ENCODE peak calls at places on chromosomes 2 and 18, in six cellular contexts. Z is lung, I is adrenal gland, B is lower lobe of right lung, R is ovary, M is upper lobe of right lung. U is an unnamed sample.

GRCh38 chr18:38450876-38451275 is 885.3 kb upstream of the CELF4 start:
- DNase-seq in M (no peak), B (no peak), I (no peak), Z (no peak), R (no peak), U (no peak)

GRCh38 chr18:30088238-30088637 is 954.3 kb downstream of the DSC3 start:
- DNase-seq in B (no peak), R (no peak), I (no peak), Z (no peak), M (no peak), U (no peak)

GRCh38 chr2:43075906-43076585 is 150.4 kb downstream of the ZFP36L2 start:
- DNase-seq in I (peak; percentile 91), R (peak; percentile 57), B (no peak), Z (no peak), M (no peak), U (peak; percentile 73)

GRCh38 chr2:64649626-64650025 is 4.1 kb downstream of the SERTAD2 start:
- DNase-seq in I (peak; percentile 24), Z (peak; percentile 44), M (no peak), R (no peak), B (no peak), U (no peak)

GRCh38 chr2:231170058-231170457 is 28.4 kb upstream of the ARMC9 start:
- DNase-seq in M (no peak), I (no peak), B (no peak), Z (no peak), R (no peak), U (no peak)

GRCh38 chr18:29849145-29849544 is 1193.4 kb downstream of the DSC3 start:
- DNase-seq in I (no peak), B (no peak), R (no peak), M (peak; percentile 10), Z (no peak), U (no peak)

GRCh38 chr18:47113796-47114540 is 36.3 kb downstream of the HDHD2 start:
- DNase-seq in R (no peak), B (no peak), Z (no peak), M (no peak), I (no peak), U (no peak)

GRCh38 chr2:85743304-85743978 is 10.3 kb upstream of the ATOH8 start:
- DNase-seq in I (peak; percentile 63), B (no peak), M (peak; percentile 56), Z (no peak), R (peak; percentile 63), U (peak; percentile 60)

GRCh38 chr2:230692760-230693159 is 19.9 kb upstream of the CAB39 start:
- DNase-seq in I (no peak), B (no peak), R (no peak), Z (no peak), M (no peak), U (no peak)

GRCh38 chr2:133862400-133862977 is 294.2 kb upstream of the NCKAP5 start:
- DNase-seq in B (no peak), I (no peak), M (no peak), R (no peak), Z (peak; percentile 16), U (no peak)

GRCh38 chr2:28981016-28981441 is at the start of gene TOGARAM2:
- DNase-seq in R (peak; percentile 64), I (no peak), B (peak; percentile 62), M (no peak), Z (peak; percentile 41), U (no peak)

GRCh38 chr2:205321240-205321639 is 361.1 kb upstream of the NRP2 start:
- DNase-seq in Z (no peak), B (no peak), R (no peak), M (no peak), I (no peak), U (no peak)

GRCh38 chr2:20624884-20625485 is 25.9 kb downstream of the HS1BP3 start:
- DNase-seq in Z (no peak), R (no peak), M (peak; percentile 40), I (no peak), B (peak; percentile 37), U (peak; percentile 55)

GRCh38 chr2:1740714-1741584 is 3.4 kb downstream of the PXDN start:
- DNase-seq in R (no peak), B (peak; percentile 28), M (peak; percentile 52), I (no peak), Z (peak; percentile 27), U (no peak)

GRCh38 chr2:117714110-117714509 is 100.4 kb upstream of the DDX18 start:
- DNase-seq in Z (no peak), I (no peak), M (no peak), B (no peak), R (no peak), U (no peak)

GRCh38 chr2:174590928-174591648 is 6.5 kb downstream of the WIPF1 start:
- DNase-seq in B (no peak), M (no peak), Z (no peak), R (no peak), I (no peak), U (no peak)

GRCh38 chr2:128379021-128380005 is 60.6 kb upstream of the HS6ST1 start:
- DNase-seq in Z (peak; percentile 64), B (peak; percentile 67), R (peak; percentile 94), M (peak; percentile 73), I (no peak), U (no peak)

GRCh38 chr18:56240405-56240804 is 398.0 kb downstream of the TXNL1 start:
- DNase-seq in B (no peak), I (no peak), Z (no peak), M (no peak), R (no peak), U (no peak)

GRCh38 chr2:118319271-118319684 is 231.0 kb downstream of the INSIG2 start:
- DNase-seq in I (no peak), Z (no peak), R (no peak), M (no peak), B (no peak), U (no peak)

GRCh38 chr18:63307555-63308200 is 11.9 kb downstream of the BCL2 start:
- DNase-seq in I (no peak), Z (no peak), M (no peak), B (no peak), R (no peak), U (no peak)

GRCh38 chr2:45755585-45756330 is 104.3 kb downstream of the PRKCE start:
- DNase-seq in M (no peak), B (no peak), Z (no peak), I (no peak), R (no peak), U (no peak)

GRCh38 chr2:71700880-71701397 is 247.6 kb downstream of the DYSF start:
- DNase-seq in B (no peak), M (peak; percentile 49), Z (no peak), R (no peak), I (peak; percentile 32), U (peak; percentile 84)

GRCh38 chr18:8365528-8365927 is 243.7 kb upstream of the RAB12 start:
- DNase-seq in B (no peak), I (no peak), Z (no peak), R (no peak), M (no peak), U (no peak)

GRCh38 chr2:72024451-72025175 is 123.0 kb downstream of the CYP26B1 start:
- DNase-seq in B (no peak), R (no peak), I (no peak), M (peak; percentile 32), Z (no peak), U (no peak)

DNA sequence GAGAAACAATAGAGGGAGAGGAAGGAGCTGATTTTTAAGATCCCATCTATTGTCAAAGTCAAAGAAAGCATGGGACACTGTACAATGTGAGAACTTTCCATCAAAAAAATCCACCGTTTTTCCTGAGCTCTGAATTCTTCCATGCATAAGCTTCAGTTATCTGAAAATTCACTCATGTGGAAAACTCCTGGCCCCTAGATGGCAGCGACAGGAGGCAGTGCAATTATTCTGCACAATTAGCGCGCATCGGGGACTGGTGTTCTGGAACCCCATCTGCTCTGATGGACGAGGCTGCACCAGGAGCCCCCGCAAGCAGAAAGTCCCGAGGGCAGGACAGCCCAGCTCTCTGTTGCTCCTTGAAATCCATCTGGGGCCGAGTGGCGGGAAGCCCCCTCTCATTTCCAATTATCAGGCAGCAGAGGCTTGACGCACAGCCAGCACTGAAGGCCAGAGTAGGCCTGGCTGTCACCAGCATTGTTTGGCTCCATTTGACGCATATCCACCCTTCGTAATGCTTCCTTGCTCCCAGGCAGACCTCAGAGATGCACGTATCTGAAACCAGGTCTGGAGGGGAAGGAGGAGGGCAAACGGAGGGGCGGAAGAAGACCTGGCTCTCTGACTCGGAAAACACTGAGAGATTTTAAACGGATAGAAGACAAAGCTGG is 70.0 kb downstream of the TNS1 start:
- DNase-seq in B (no peak), I (peak; percentile 69), Z (no peak), R (no peak), M (no peak), U (peak; percentile 33)
- TF ChIP-seq CTCF in B (no peak), I (no peak), Z (no peak), R (no peak), M (no peak), U (no peak)

GRCh38 chr2:233060500-233061006 is 411 bp downstream of the INPP5D start:
- DNase-seq in Z (no peak), B (no peak), M (peak; percentile 30), R (no peak), I (no peak), U (no peak)
- H3K27ac ChIP-seq in Z (peak overlapping the region; percentile 96), B (peak overlapping the region; percentile 88), M (peak overlapping the region; percentile 89), R (no peak overlapping the region), I (peak overlapping the region; percentile 89), U (peak overlapping the region; percentile 63)

GRCh38 chr2:177582000-177582399 is 189.4 kb downstream of the AGPS start:
- DNase-seq in Z (no peak), I (no peak), B (no peak), M (no peak), R (no peak), U (no peak)
- H3K27me3 ChIP-seq in Z (no peaks in the 10 kb centered on the region), I (no peaks in the 10 kb centered on the region), B (no peaks in the 10 kb centered on the region), M (no peaks in the 10 kb centered on the region), R (no peaks in the 10 kb centered on the region), U (no peaks in the 10 kb centered on the region)

GRCh38 chr2:176097820-176098365 is 1.7 kb upstream of the HOXD12 start:
- DNase-seq in R (no peak), I (no peak), Z (no peak), B (no peak), M (no peak), U (no peak)

GRCh38 chr2:176096986-176097819 is 2.4 kb upstream of the HOXD12 start:
- DNase-seq in R (peak; percentile 34), I (peak; percentile 45), M (peak; percentile 80), B (peak; percentile 71), Z (peak; percentile 63), U (peak; percentile 79)

GRCh38 chr2:176095421-176095820 is 2.9 kb downstream of the HOXD13 start:
- DNase-seq in M (no peak), R (no peak), B (no peak), I (no peak), Z (no peak), U (no peak)

GRCh38 chr2:176094307-176094706 is 1.8 kb downstream of the HOXD13 start:
- DNase-seq in Z (no peak), M (no peak), I (no peak), B (no peak), R (no peak), U (no peak)

DNA sequence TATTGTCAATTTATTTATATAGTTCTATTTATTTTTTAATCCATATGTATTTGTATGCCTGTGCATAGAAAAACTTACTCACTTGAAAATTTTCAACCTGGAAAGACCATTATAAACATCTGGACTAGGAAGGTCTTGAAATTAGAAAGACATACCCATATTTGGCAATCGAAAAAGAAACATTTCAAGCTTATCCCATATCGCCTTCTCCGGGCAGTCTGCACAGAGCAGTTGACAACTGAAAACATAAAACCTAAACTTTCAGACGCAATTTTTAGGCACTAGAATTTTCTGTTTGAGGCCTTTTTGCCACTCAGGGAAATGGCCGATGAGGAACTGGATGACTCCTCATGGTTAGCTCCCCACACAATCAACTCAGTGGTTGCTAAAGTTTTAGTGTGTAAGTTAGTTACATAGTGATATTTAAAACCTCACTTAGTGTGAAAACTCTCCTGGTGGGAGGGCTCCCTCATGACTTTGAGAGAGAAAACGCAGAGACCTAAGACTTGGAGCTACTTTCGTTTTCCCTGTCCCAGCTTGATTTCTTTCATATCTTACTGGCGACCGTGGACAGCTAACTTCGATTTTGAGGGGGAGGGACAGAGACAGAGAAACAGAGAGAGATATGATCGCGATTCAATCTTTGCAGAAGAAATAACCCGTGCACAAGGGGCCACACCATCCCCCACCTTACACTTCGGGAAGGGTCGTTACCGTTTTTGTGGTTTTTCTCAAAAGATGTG is 3.2 kb upstream of the HOXD12 start:
- DNase-seq in Z (no peak), B (no peak), M (no peak), R (no peak), I (no peak), U (no peak)
- TF ChIP-seq CTCF in Z (no peak), B (no peak), M (no peak), R (no peak), I (no peak), U (no peak)

U was measured in psoas muscle.